ENCODE peak calls at places on chromosome 1, in nine cellular contexts. I is caudate nucleus, A is KG1, C is DMS53, X is Kasumi-1, L is posterior cingulate gyrus, K is GM13976, M is left ventricle myocardium superior, W is mucosa of gallbladder. Z is an unnamed sample.

GRCh38 chr1:12539705-12540579 is 78.1 kb downstream of the DHRS3 start:
- DNase-seq in X (no peak), A (no peak), K (no peak), L (peak), W (peak), M (peak), I (no peak), C (no peak), Z (no peak)

GRCh38 chr1:245773344-245773743 is 618.6 kb downstream of the KIF26B start:
- DNase-seq in M (no peak), X (no peak), A (no peak), L (no peak), C (no peak), W (no peak), K (no peak), I (no peak), Z (no peak)

GRCh38 chr1:180785306-180785705 is 127.4 kb upstream of the KIAA1614 start:
- DNase-seq in K (no peak), W (no peak), C (no peak), L (no peak), I (no peak), M (no peak), A (no peak), X (no peak), Z (no peak)

GRCh38 chr1:226660410-226661182 is 78.5 kb downstream of the ITPKB start:
- DNase-seq in L (peak), A (no peak), W (no peak), I (no peak), K (no peak), M (peak), C (no peak), X (peak), Z (no peak)

GRCh38 chr1:233549404-233549803 is 64.5 kb upstream of the KCNK1 start:
- DNase-seq in W (no peak), L (no peak), X (no peak), K (no peak), I (no peak), A (no peak), C (no peak), M (no peak), Z (no peak)

GRCh38 chr1:29414091-29414490 is 177.8 kb downstream of the PTPRU start:
- DNase-seq in X (no peak), A (no peak), K (no peak), M (no peak), C (peak), W (no peak), I (no peak), L (no peak), Z (no peak)

GRCh38 chr1:176837708-176838107 is 326.8 kb downstream of the ASTN1 start:
- DNase-seq in M (no peak), I (no peak), C (no peak), L (no peak), X (no peak), K (no peak), W (no peak), A (no peak), Z (no peak)

GRCh38 chr1:188867614-188868013 is 1610.0 kb downstream of the BRINP3 start:
- DNase-seq in M (no peak), C (no peak), K (no peak), A (no peak), I (no peak), X (no peak), W (no peak), L (no peak), Z (no peak)

GRCh38 chr1:227343201-227343600 is 24.9 kb upstream of the CDC42BPA start:
- DNase-seq in W (no peak), C (no peak), X (no peak), L (no peak), M (no peak), I (no peak), A (no peak), K (no peak), Z (no peak)

GRCh38 chr1:160211010-160211790 is 6.0 kb downstream of the PEA15 start:
- DNase-seq in L (peak), I (peak), W (no peak), A (no peak), X (no peak), M (no peak), K (no peak), C (no peak), Z (no peak)

GRCh38 chr1:222239130-222239529 is 308.8 kb downstream of the HHIPL2 start:
- DNase-seq in W (no peak), C (no peak), A (no peak), I (no peak), X (no peak), K (no peak), M (no peak), L (no peak), Z (no peak)

GRCh38 chr1:43072314-43072713 is 99.8 kb downstream of the EBNA1BP2 start:
- DNase-seq in L (no peak), K (no peak), C (no peak), A (no peak), X (no peak), M (no peak), I (no peak), W (no peak), Z (no peak)

GRCh38 chr1:185568155-185569123 is 165.8 kb upstream of the HMCN1 start:
- DNase-seq in M (no peak), X (no peak), K (no peak), C (no peak), L (no peak), I (no peak), W (no peak), A (peak), Z (no peak)

GRCh38 chr1:111911036-111911435 is 78.4 kb downstream of the KCND3 start:
- DNase-seq in I (no peak), M (no peak), W (no peak), A (no peak), K (no peak), L (no peak), X (no peak), C (no peak), Z (no peak)

GRCh38 chr1:215767761-215768160 is 200.7 kb downstream of the KCTD3 start:
- DNase-seq in W (no peak), K (no peak), C (no peak), M (no peak), L (no peak), I (no peak), A (no peak), X (no peak), Z (no peak)

GRCh38 chr1:7497107-7497637 is 273.9 kb upstream of the VAMP3 start:
- DNase-seq in A (no peak), L (no peak), M (no peak), W (no peak), C (no peak), X (no peak), K (no peak), I (no peak), Z (no peak)

GRCh38 chr1:35886606-35887431 is 3.8 kb downstream of the AGO1 start:
- DNase-seq in C (peak), W (no peak), M (no peak), X (peak), L (no peak), I (no peak), K (peak), A (no peak), Z (no peak)